ENCODE peak calls at places on chromosomes 16 and 17, in four cellular contexts. N is foreskin keratinocyte, H is WTC11, Z is right lobe of liver. L is an unnamed sample.

GRCh38 chr16:50301626-50302471 is 35.5 kb downstream of the ADCY7 start:
- DNase-seq in N (no peak), H (no peak), Z (no peak), L (peak)

GRCh38 chr16:58026139-58026704 is 668 bp downstream of the MMP15 start:
- DNase-seq in N (no peak), H (peak), Z (peak), L (peak)

GRCh38 chr17:78307887-78308633 is 51.8 kb downstream of the SOCS3 start:
- DNase-seq in N (no peak), H (peak), Z (peak), L (peak)

GRCh38 chr16:25126820-25127232 is 15.3 kb downstream of the LCMT1 start:
- DNase-seq in N (peak), H (no peak), Z (no peak), L (no peak)

GRCh38 chr17:47946929-47947397 is 5.6 kb downstream of the PNPO start:
- DNase-seq in N (peak), H (peak), Z (peak), L (no peak)

GRCh38 chr17:10807704-10808128 is 3.8 kb upstream of the TMEM238L start:
- DNase-seq in N (no peak), H (no peak), Z (no peak), L (no peak)

GRCh38 chr17:78998311-78999055 is 11.1 kb downstream of the CANT1 start:
- DNase-seq in N (no peak), H (no peak), Z (peak), L (peak)

GRCh38 chr17:64291268-64291851 is 28.3 kb upstream of the TEX2 start:
- DNase-seq in N (no peak), H (no peak), Z (no peak), L (no peak)

GRCh38 chr17:78865682-78866390 is 25.2 kb upstream of the USP36 start:
- DNase-seq in N (peak), H (peak), Z (peak), L (peak)

GRCh38 chr17:3815925-3816324 is 14.9 kb upstream of the ITGAE start:
- DNase-seq in N (no peak), H (no peak), Z (no peak), L (no peak)

GRCh38 chr17:62724398-62725146 is 83.5 kb downstream of the MARCHF10 start:
- DNase-seq in N (peak), H (no peak), Z (no peak), L (no peak)

GRCh38 chr17:77286641-77287431 is 146.1 kb downstream of the SEC14L1 start:
- DNase-seq in N (peak), H (no peak), Z (peak), L (peak)

GRCh38 chr17:39281806-39282205 is 56.1 kb upstream of the STAC2 start:
- DNase-seq in N (no peak), H (no peak), Z (no peak), L (no peak)

GRCh38 chr17:7224110-7224509 is 4.4 kb downstream of the ACADVL start:
- DNase-seq in N (no peak), H (no peak), Z (no peak), L (peak)

GRCh38 chr16:49639739-49640388 is 216.0 kb downstream of the ZNF423 start:
- DNase-seq in N (no peak), H (peak), Z (no peak), L (peak)

GRCh38 chr17:64384253-64385186 is 6.1 kb downstream of the PECAM1 start:
- DNase-seq in N (no peak), H (no peak), Z (no peak), L (peak)

GRCh38 chr17:51046527-51047384 is 73.9 kb downstream of the SPAG9 start:
- DNase-seq in N (no peak), H (peak), Z (no peak), L (peak)

DNA sequence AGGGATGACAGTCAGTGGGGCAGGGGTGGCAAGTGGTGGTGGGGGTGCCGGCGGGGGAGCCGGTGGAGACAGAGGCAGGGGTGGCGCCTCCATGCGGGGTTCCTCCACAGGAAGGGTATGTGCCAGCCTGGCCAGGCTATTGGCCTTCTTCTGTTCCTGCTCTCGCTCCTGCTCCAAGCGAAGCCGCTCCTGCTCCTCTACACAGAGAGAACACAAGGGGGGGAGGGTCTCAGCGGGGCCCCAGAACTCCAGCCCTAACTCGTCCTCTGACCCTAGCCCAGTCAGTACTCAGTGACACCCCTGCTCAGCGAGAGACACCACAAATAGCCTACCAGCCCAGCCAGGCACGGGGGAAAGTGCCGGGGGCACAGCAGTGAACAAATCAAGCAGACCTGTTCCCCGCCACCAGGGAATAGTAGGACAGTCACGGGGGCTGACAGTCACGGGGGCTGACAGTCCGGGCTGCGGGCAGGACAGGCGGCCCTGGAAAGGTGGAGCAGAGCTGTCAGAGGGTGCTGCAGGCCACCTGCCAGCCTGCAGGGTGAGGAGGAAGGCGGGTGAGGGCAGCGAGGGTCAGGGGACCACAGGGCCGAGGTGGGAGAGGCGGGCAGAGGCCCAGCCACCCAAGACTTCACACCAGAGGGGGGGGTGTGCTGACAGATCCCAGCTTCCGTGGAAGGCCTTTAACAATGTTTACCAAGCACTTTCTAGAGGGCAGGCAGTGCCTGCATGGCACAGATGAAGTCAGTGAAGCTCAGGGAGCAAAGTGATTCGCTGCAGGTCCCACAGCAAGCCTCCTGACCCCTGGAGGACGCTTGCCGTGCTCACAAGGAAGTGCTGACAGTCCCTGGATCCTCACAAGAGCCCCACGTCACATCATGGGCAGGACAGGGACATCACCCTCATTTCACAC is 5.3 kb downstream of the MNT start:
- DNase-seq in N (no peak), H (no peak), Z (no peak), L (peak)
- TF ChIP-seq CTCF in N (peak), H (no peak), Z (no peak), L (no peak)

DNA sequence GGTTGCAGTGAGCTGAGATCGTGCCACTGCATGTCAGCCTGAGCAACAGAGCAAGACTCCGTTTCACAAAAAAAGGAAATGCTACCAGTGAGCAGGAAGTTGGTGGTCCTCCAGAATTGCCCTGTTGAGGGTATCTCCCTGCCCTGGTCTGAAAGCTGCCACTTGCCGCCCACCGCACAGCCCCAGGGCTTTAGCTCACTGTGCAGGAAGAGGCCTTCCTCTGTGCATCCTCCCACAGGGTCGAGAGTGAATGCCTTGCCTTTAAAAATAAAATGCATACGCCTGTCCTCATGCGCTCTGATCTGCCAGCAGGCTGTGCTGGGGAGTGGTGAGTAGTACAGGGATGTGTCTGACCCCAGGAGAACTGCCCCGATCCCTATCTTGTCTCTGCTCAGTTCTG is 587.5 kb downstream of the MAF start:
- DNase-seq in N (no peak), H (no peak), Z (no peak), L (no peak)
- TF ChIP-seq CTCF in N (peak), H (no peak), Z (no peak), L (no peak)

GRCh38 chr17:40820228-40820838 is 2.1 kb downstream of the KRT10 start:
- DNase-seq in N (no peak), H (no peak), Z (no peak), L (no peak)

GRCh38 chr17:40821536-40821935 is 878 bp downstream of the KRT10 start:
- DNase-seq in N (no peak), H (no peak), Z (no peak), L (no peak)

GRCh38 chr17:40818733-40819527 is 3.5 kb downstream of the KRT10 start:
- DNase-seq in N (no peak), H (peak), Z (peak), L (peak)

GRCh38 chr17:40818343-40818732 is 4.1 kb downstream of the KRT10 start:
- DNase-seq in N (no peak), H (no peak), Z (no peak), L (no peak)

GRCh38 chr17:40819528-40820125 is 2.8 kb downstream of the KRT10 start:
- DNase-seq in N (no peak), H (no peak), Z (no peak), L (no peak)
- TF ChIP-seq CTCF in N (no peak), H (no peak), Z (no peak), L (no peak)

DNA sequence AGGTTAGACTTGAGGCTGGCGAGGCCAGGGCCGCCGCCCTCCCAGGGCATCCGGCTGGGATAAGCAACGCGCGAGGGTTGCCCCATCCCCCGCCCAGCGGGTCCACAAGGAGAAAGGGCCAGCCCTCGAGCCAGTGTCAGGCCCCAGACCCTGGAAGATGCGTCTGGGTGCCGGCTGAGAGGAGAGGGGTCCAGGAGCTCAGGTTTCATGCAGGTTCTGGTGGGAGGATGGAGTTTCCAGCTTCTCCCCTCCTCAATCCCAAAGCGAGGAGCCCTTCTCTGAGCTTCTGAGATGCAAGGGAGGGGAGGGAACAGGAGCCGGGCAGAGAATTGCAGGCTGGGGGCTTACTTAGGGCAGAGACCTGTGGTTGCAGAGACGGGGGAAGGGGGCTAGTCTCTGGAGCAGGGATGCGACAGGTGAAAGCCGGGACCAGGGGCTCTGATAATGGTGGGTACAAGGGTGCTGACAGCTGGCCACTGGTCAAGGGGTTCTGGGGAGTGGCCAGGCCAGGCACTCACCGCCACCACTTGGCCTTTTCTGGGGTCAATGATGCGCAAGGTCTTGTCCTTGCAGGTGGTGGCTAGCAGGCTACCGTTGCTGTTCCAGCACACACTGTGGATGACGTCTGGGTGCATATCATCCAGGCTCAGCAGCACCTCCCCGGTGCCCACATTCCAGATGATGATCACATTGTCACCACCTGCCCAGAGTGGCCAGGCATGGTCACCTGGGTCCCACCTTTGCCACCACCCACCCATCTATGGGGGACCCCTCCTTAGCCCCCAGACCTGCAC is 4.2 kb downstream of the CORO6 start:
- DNase-seq in N (no peak), H (no peak), Z (no peak), L (no peak)
- TF ChIP-seq CTCF in N (no peak), H (no peak), Z (no peak), L (no peak)

DNA sequence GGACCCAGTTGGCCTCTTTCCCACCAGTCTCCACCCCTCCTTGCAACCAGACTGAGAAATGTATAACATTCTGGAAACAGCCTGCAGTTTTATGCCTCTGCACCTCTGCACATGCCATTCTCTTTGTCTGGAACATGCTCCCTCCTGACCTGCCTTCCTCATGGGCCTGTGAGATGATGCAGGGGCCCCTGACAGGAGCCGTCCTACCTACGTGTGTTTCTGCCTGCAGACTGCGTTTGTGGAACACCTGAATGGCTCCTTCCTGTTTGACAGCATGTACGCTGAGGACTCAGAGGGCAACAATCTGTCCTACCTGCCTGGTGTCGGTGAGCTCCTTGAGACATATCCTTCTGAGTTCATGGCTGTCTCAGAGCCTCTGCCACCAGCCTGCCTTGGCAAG is 22.1 kb downstream of the DRC3 start:
- DNase-seq in N (peak), H (no peak), Z (no peak), L (no peak)
- TF ChIP-seq CTCF in N (no peak), H (no peak), Z (no peak), L (no peak)

GRCh38 chr17:15885770-15886169 is 59.2 kb upstream of the ADORA2B start:
- DNase-seq in N (no peak), H (no peak), Z (no peak), L (no peak)

GRCh38 chr17:15883617-15884111 is 61.3 kb upstream of the ADORA2B start:
- DNase-seq in N (peak), H (no peak), Z (no peak), L (no peak)

GRCh38 chr17:15884731-15885130 is 60.2 kb upstream of the ADORA2B start:
- DNase-seq in N (no peak), H (no peak), Z (no peak), L (no peak)

GRCh38 chr17:15882777-15883176 is 62.2 kb upstream of the ADORA2B start:
- DNase-seq in N (no peak), H (no peak), Z (no peak), L (no peak)

GRCh38 chr17:15882058-15882720 is 62.7 kb upstream of the ADORA2B start:
- DNase-seq in N (no peak), H (peak), Z (no peak), L (no peak)
- TF ChIP-seq CTCF in N (no peak), H (no peak), Z (no peak), L (no peak)

GRCh38 chr16:74659041-74659440 is 7.6 kb downstream of the RFWD3 start:
- DNase-seq in N (no peak), H (no peak), Z (no peak), L (no peak)
- TF ChIP-seq CTCF in N (no peak), H (no peak), Z (no peak), L (no peak)

L was measured in kidney.